ENCODE peak calls at places on chromosome 10, in eight cellular contexts. Z, O, H, J, I, B, G and V are unnamed samples.

GRCh38 chr10:113153493-113154127 is 203.6 kb downstream of the TCF7L2 start:
- DNase-seq in O (no peak), B (no peak), I (no peak), J (no peak), Z (no peak), H (no peak), G (no peak), V (no peak)

GRCh38 chr10:21532694-21533576 is 1.1 kb upstream of the MLLT10 start:
- DNase-seq in J (no peak), Z (no peak), G (no peak), I (no peak), H (no peak), O (no peak), B (no peak), V (no peak)

GRCh38 chr10:43197834-43198681 is 59.8 kb downstream of the CSGALNACT2 start:
- DNase-seq in B (no peak), Z (no peak), G (peak), I (no peak), H (no peak), J (no peak), O (no peak), V (no peak)

GRCh38 chr10:102777696-102778530 is 34.2 kb downstream of the WBP1L start:
- DNase-seq in O (peak), Z (no peak), G (no peak), H (no peak), B (no peak), I (peak), J (no peak), V (no peak)

GRCh38 chr10:119446441-119447277 is 95.9 kb downstream of the RGS10 start:
- DNase-seq in J (no peak), G (no peak), H (no peak), B (no peak), I (no peak), Z (no peak), O (no peak), V (no peak)

GRCh38 chr10:114876602-114877300 is 55.2 kb downstream of the FHIP2A start:
- DNase-seq in O (peak), I (peak), B (no peak), J (no peak), Z (no peak), H (peak), G (peak), V (no peak)

GRCh38 chr10:77501152-77501845 is 136.3 kb downstream of the KCNMA1 start:
- DNase-seq in I (peak), H (no peak), B (no peak), Z (peak), G (peak), O (peak), J (peak), V (no peak)

GRCh38 chr10:50600831-50601466 is 22.8 kb downstream of the SGMS1 start:
- DNase-seq in Z (no peak), I (no peak), J (no peak), B (no peak), H (no peak), G (no peak), O (no peak), V (no peak)

GRCh38 chr10:117053548-117053947 is 48.6 kb upstream of the SHTN1 start:
- DNase-seq in G (no peak), B (no peak), H (no peak), J (no peak), Z (no peak), O (no peak), I (no peak), V (no peak)

GRCh38 chr10:132634241-132634946 is 96.8 kb downstream of the INPP5A start:
- DNase-seq in J (no peak), G (no peak), B (no peak), H (peak), Z (no peak), I (no peak), O (peak), V (no peak)

GRCh38 chr10:79098596-79099015 is 29.8 kb downstream of the ZMIZ1 start:
- DNase-seq in J (no peak), I (no peak), Z (no peak), B (no peak), G (no peak), O (no peak), H (no peak), V (no peak)

GRCh38 chr10:62063795-62064472 is 162.4 kb downstream of the ARID5B start:
- DNase-seq in G (no peak), B (no peak), H (no peak), J (no peak), O (no peak), I (no peak), Z (no peak), V (no peak)

GRCh38 chr10:47456096-47456485 is 27.8 kb downstream of the ANXA8 start:
- DNase-seq in B (no peak), Z (no peak), J (no peak), O (no peak), G (no peak), I (no peak), H (no peak), V (no peak)

GRCh38 chr10:112290054-112290373 is 6.8 kb downstream of the TECTB start:
- DNase-seq in Z (no peak), H (no peak), G (no peak), O (no peak), B (no peak), I (no peak), J (no peak), V (no peak)

GRCh38 chr10:8325015-8325414 is 270.5 kb downstream of the GATA3 start:
- DNase-seq in G (no peak), J (no peak), O (no peak), B (no peak), Z (no peak), H (no peak), I (no peak), V (no peak)

GRCh38 chr10:77279207-77279606 is 358.4 kb downstream of the KCNMA1 start:
- DNase-seq in B (no peak), I (no peak), O (peak), Z (no peak), J (no peak), H (no peak), G (no peak), V (no peak)

GRCh38 chr10:50511512-50512213 is 112.1 kb downstream of the SGMS1 start:
- DNase-seq in J (no peak), O (no peak), H (no peak), I (peak), Z (no peak), G (peak), B (no peak), V (no peak)

GRCh38 chr10:102927311-102928010 is 9.4 kb downstream of the CNNM2 start:
- DNase-seq in J (no peak), G (no peak), B (no peak), H (no peak), I (no peak), Z (no peak), O (no peak), V (no peak)

GRCh38 chr10:123864923-123865322 is 26.7 kb downstream of the CPXM2 start:
- DNase-seq in B (no peak), I (no peak), J (no peak), O (no peak), G (no peak), H (no peak), Z (no peak), V (no peak)

GRCh38 chr10:113230018-113230610 is 280.1 kb downstream of the TCF7L2 start:
- DNase-seq in B (no peak), J (no peak), Z (no peak), O (no peak), H (no peak), I (no peak), G (no peak), V (no peak)

GRCh38 chr10:76242956-76243355 is 811.5 kb downstream of the LRMDA start:
- DNase-seq in O (no peak), B (no peak), I (no peak), J (no peak), Z (no peak), H (no peak), G (no peak), V (no peak)

GRCh38 chr10:102612964-102613275 is 31.4 kb upstream of the TRIM8 start:
- DNase-seq in H (no peak), J (no peak), I (no peak), G (no peak), O (no peak), Z (no peak), B (no peak), V (no peak)

GRCh38 chr10:52029628-52030027 is 284.5 kb upstream of the DKK1 start:
- DNase-seq in O (no peak), B (no peak), G (no peak), I (no peak), J (no peak), Z (no peak), H (no peak), V (no peak)

GRCh38 chr10:102775973-102776669 is 32.4 kb downstream of the WBP1L start:
- DNase-seq in G (peak), B (no peak), I (peak), Z (no peak), O (peak), H (peak), J (peak), V (peak)

GRCh38 chr10:48574817-48575380 is 30.0 kb downstream of the ARHGAP22 start:
- DNase-seq in J (no peak), O (no peak), I (no peak), H (no peak), G (no peak), B (no peak), Z (no peak), V (no peak)

GRCh38 chr10:108591417-108591816 is 1331.9 kb downstream of the XPNPEP1 start:
- DNase-seq in J (no peak), G (no peak), B (no peak), Z (no peak), I (no peak), H (no peak), O (no peak), V (no peak)

GRCh38 chr10:25556457-25556856 is 377.6 kb upstream of the MYO3A start:
- DNase-seq in Z (peak), B (peak), H (no peak), I (peak), G (no peak), J (no peak), O (no peak), V (peak)

GRCh38 chr10:122054046-122055025 is 65.4 kb downstream of the TACC2 start:
- DNase-seq in I (peak), G (peak), H (peak), Z (no peak), J (no peak), B (no peak), O (peak), V (no peak)

GRCh38 chr10:3805227-3805790 is 20.3 kb upstream of the KLF6 start:
- DNase-seq in B (no peak), G (no peak), Z (peak), J (no peak), O (no peak), H (no peak), I (no peak), V (no peak)

DNA sequence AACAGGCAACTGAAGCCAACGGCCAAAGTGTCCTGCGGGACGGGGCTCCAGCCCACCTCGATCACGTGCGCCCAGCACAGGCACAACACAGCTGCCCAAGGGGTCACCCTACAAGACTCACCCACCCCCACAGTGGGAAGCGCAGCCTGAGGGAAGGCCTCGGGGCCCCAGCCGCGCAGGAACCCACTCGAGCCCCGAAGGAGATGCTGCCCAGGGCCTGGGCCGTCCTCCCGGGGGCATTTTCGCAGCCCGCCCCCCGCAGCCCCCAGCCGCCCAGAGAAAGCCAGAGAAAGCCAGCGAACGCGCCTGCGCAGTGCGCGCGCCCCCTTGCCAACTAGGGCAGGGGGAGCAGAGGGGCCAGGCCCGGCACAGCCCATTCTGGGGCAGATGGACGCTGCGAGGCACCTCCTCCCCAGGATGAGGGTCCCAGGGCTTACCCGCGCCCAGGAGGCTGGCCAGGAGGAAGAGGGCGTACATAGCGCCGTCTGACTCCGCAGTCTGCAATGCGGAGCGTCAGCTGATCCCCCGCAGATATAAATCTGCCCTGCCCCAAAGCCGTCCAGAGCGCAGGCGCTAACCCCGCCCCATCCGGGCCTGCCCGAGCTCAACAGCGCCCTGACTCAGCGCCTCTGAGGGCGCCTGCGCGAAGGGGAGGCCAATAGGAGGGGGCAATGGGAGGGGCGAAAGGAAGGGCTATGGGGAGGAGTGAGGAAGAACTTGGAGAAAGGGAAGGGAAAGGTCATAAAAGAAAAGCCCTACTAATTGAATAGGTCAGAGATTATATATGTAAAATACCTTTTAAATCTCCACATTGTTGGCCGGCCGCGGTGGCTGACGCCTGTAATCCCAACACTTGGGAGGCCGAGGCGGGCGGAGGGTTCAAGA is at the start of gene PSAP:
- DNase-seq in G (peak), H (peak), Z (peak), J (peak), B (peak), O (peak), I (peak), V (peak)
- TF ChIP-seq CTCF in G (no peak), H (no peak), Z (no peak), J (no peak), B (no peak), O (no peak), I (no peak), V (no peak)

GRCh38 chr10:115875172-115875571 is 397.8 kb downstream of the GFRA1 start:
- DNase-seq in O (no peak), J (no peak), I (no peak), Z (no peak), H (no peak), B (no peak), G (no peak), V (no peak)

GRCh38 chr10:115882021-115882420 is 391.0 kb downstream of the GFRA1 start:
- DNase-seq in H (no peak), G (no peak), Z (no peak), I (no peak), J (no peak), B (no peak), O (no peak), V (no peak)

DNA sequence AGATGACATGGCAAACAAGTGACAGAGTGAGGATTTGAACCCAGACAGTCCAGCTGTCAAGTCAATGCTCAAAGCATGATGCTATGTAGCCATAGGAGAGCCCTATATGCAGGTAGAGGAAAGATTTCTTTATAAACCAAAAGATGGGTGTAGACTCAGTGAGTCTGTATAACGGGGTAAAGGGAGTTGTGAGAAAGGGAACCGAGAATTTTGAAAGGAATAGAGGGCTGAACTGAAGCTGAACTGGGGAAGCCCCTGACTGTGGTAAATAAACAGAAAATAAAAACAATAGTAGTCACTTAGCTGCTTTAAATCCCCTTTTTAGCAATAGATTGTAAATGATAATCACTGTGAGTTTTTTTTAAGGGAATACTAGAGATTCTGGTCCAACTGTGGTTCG is 393.6 kb downstream of the GFRA1 start:
- DNase-seq in O (no peak), G (no peak), J (no peak), I (no peak), Z (no peak), H (no peak), B (no peak), V (no peak)
- H3K4me3 ChIP-seq in O (no peak), G (no peak), J (no peak), I (no peak), Z (no peak), H (no peak), B (no peak), V (no peak)

DNA sequence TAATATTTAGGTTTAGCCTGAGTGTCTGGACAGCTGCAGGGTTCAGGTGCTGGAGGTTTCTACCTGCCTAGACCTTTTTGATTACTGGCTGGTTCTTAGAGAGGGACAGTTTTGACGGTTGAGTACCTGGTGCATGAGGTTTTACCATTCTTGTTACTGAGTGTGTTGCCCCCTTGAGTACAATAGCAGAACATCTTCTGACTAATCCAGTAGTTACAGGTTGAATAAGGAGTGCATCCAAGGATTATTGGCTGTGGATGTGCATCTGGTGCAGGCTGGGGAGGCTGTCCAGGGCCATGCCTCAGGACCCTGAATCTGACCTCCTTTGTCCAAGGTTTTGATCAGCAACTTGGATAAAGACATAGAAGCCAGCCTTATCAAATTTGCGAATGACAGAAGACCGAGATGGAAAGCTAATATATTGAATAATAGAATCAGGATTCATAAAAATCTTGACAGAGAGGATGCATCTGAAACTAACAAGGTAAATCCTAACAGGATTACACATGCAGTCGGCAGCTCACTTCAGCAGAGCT is 23.1 kb downstream of the PLPP4 start:
- DNase-seq in G (no peak), J (no peak), H (no peak), O (no peak), I (no peak), Z (no peak), B (no peak), V (no peak)
- TF ChIP-seq CTCF in G (no peak), J (no peak), H (no peak), O (no peak), I (no peak), Z (peak), B (peak), V (peak)

DNA sequence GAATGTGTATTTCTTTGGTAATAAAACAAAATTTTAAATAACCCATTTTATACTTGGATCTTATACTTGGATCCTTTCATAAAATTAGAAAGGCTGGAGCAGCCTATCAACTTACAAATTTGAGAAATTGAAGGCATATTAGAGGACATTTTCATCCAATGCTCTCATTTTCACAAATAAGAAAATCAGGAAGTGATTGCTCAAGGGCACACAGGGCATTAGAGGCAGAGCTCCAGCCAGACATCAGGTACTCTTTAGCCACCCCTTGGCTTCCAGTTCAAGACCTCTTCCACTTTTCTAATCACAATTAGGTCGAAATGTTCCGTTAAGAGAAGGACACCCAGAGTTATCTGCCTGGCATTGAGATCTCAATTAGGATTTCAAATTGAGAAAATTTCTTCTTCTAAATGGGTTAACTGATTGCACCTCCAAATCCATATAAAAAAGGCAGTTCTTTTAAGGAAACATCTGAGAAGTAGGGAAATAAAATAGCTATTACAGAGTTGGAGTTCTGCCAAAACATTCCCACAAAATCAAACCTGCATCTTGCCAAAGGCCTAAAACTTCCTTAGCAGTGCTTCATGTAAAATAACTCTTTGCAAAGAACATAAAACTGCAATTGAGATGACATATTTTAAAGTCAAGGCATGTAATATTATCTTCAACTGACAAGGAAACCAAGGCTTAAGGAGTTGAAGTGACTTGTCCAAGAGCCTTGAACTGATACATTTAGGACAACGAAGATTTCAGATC is 2.5 kb downstream of the ACTA2 start:
- DNase-seq in J (no peak), Z (no peak), O (no peak), B (no peak), I (no peak), H (no peak), G (no peak), V (no peak)
- H3K4me3 ChIP-seq in J (peak), Z (no peak), O (peak), B (no peak), I (no peak), H (no peak), G (peak), V (no peak)

DNA sequence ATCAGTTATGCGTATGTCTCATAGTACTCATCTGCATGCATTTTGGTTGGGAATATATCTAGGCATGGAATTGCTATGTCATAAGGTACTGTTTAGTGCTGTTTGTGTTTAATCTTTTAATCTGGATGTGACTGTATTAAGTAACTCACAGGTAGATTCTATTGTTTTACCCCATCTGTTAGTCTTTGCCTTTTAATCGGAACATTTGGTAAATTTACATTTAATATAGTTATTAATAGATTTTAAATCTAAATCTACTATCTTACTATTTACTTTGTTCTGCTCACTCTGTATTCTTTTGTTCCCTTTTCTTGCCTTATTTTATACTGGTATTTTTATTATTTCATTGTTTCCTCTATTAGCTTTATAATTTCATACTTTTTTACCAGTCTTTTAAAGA is 10.6 kb upstream of the ITGA8 start:
- DNase-seq in J (no peak), B (no peak), G (no peak), I (no peak), O (no peak), Z (no peak), H (no peak), V (no peak)
- TF ChIP-seq CTCF in J (no peak), B (no peak), G (no peak), I (no peak), O (no peak), Z (no peak), H (no peak), V (no peak)

DNA sequence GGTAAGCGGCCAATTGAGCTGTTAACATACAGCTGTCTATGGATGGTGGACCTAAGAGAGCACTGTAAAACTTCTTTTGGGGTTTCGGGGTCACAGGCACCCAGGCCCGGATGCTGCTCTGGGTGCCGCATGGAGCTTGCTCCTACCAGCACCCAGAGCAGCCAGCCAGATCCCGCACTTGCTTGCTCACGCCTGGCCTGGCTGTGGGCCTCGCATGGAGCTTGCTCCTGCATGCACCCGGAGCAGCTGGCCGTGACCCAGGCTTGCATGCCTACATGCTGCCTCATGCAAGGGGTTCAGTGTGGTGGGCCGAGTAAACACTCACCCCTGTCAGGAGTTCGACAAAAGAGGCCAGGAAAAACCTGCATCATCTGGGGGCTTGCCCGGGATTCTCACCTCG is 896.9 kb downstream of the SORCS1 start:
- DNase-seq in O (no peak), I (no peak), B (no peak), H (no peak), J (no peak), G (no peak), Z (no peak), V (no peak)
- H3K4me3 ChIP-seq in O (no peak), I (no peak), B (no peak), H (no peak), J (no peak), G (no peak), Z (no peak), V (no peak)